ENCODE peak calls at places on chromosomes 16 and 17, in six cellular contexts. One of them, this sample, is unnamed.

GRCh38 chr17:39077252-39077651 is 74.2 kb downstream of the PLXDC1 start:
- DNase-seq in mucosa of descending colon: no peak
- DNase-seq in stimulated activated CD8-positive, alpha-beta memory T cell treated with anti-CD3 and anti-CD28 coated beads, Interleukin-4, amount 100 ng/mL, for 1 hour: no peak
- DNase-seq in SHP77: no peak
- DNase-seq in NCI-H510A: no peak
- DNase-seq in ovary: no peak
- DNase-seq in this sample: no peak

GRCh38 chr16:72400257-72401078 is 228.5 kb upstream of the PMFBP1 start:
- DNase-seq in mucosa of descending colon: no peak
- DNase-seq in stimulated activated CD8-positive, alpha-beta memory T cell treated with anti-CD3 and anti-CD28 coated beads, Interleukin-4, amount 100 ng/mL, for 1 hour: no peak
- DNase-seq in SHP77: peak
- DNase-seq in NCI-H510A: no peak
- DNase-seq in ovary: no peak
- DNase-seq in this sample: no peak

GRCh38 chr16:48318630-48319029 is 66.6 kb downstream of the SIAH1 start:
- DNase-seq in mucosa of descending colon: no peak
- DNase-seq in stimulated activated CD8-positive, alpha-beta memory T cell treated with anti-CD3 and anti-CD28 coated beads, Interleukin-4, amount 100 ng/mL, for 1 hour: no peak
- DNase-seq in SHP77: no peak
- DNase-seq in NCI-H510A: no peak
- DNase-seq in ovary: no peak
- DNase-seq in this sample: no peak

GRCh38 chr17:20074001-20074400 is 64.8 kb downstream of the SPECC1 start:
- DNase-seq in mucosa of descending colon: no peak
- DNase-seq in stimulated activated CD8-positive, alpha-beta memory T cell treated with anti-CD3 and anti-CD28 coated beads, Interleukin-4, amount 100 ng/mL, for 1 hour: no peak
- DNase-seq in SHP77: no peak
- DNase-seq in NCI-H510A: no peak
- DNase-seq in ovary: no peak
- DNase-seq in this sample: no peak

GRCh38 chr16:58644765-58645487 is 15.3 kb upstream of the CNOT1 start:
- DNase-seq in mucosa of descending colon: no peak
- DNase-seq in stimulated activated CD8-positive, alpha-beta memory T cell treated with anti-CD3 and anti-CD28 coated beads, Interleukin-4, amount 100 ng/mL, for 1 hour: no peak
- DNase-seq in SHP77: no peak
- DNase-seq in NCI-H510A: no peak
- DNase-seq in ovary: no peak
- DNase-seq in this sample: no peak

GRCh38 chr16:73371584-73372319 is 323.8 kb upstream of the ZFHX3 start:
- DNase-seq in mucosa of descending colon: peak
- DNase-seq in stimulated activated CD8-positive, alpha-beta memory T cell treated with anti-CD3 and anti-CD28 coated beads, Interleukin-4, amount 100 ng/mL, for 1 hour: no peak
- DNase-seq in SHP77: no peak
- DNase-seq in NCI-H510A: no peak
- DNase-seq in ovary: no peak
- DNase-seq in this sample: no peak

GRCh38 chr17:3603119-3603869 is 5.9 kb downstream of the TRPV1 start:
- DNase-seq in mucosa of descending colon: no peak
- DNase-seq in stimulated activated CD8-positive, alpha-beta memory T cell treated with anti-CD3 and anti-CD28 coated beads, Interleukin-4, amount 100 ng/mL, for 1 hour: no peak
- DNase-seq in SHP77: no peak
- DNase-seq in NCI-H510A: no peak
- DNase-seq in ovary: no peak
- DNase-seq in this sample: no peak

GRCh38 chr16:48102083-48103008 is 53.4 kb downstream of the ABCC12 start:
- DNase-seq in mucosa of descending colon: no peak
- DNase-seq in stimulated activated CD8-positive, alpha-beta memory T cell treated with anti-CD3 and anti-CD28 coated beads, Interleukin-4, amount 100 ng/mL, for 1 hour: no peak
- DNase-seq in SHP77: peak
- DNase-seq in NCI-H510A: peak
- DNase-seq in ovary: no peak
- DNase-seq in this sample: no peak

GRCh38 chr16:68486671-68487495 is 38.6 kb upstream of the SMPD3 start:
- DNase-seq in mucosa of descending colon: no peak
- DNase-seq in stimulated activated CD8-positive, alpha-beta memory T cell treated with anti-CD3 and anti-CD28 coated beads, Interleukin-4, amount 100 ng/mL, for 1 hour: no peak
- DNase-seq in SHP77: no peak
- DNase-seq in NCI-H510A: no peak
- DNase-seq in ovary: no peak
- DNase-seq in this sample: peak

GRCh38 chr16:52657924-52658323 is 111.0 kb upstream of the TOX3 start:
- DNase-seq in mucosa of descending colon: no peak
- DNase-seq in stimulated activated CD8-positive, alpha-beta memory T cell treated with anti-CD3 and anti-CD28 coated beads, Interleukin-4, amount 100 ng/mL, for 1 hour: no peak
- DNase-seq in SHP77: no peak
- DNase-seq in NCI-H510A: no peak
- DNase-seq in ovary: no peak
- DNase-seq in this sample: no peak

GRCh38 chr16:25155553-25156460 is 44.3 kb downstream of the LCMT1 start:
- DNase-seq in mucosa of descending colon: no peak
- DNase-seq in stimulated activated CD8-positive, alpha-beta memory T cell treated with anti-CD3 and anti-CD28 coated beads, Interleukin-4, amount 100 ng/mL, for 1 hour: no peak
- DNase-seq in SHP77: no peak
- DNase-seq in NCI-H510A: no peak
- DNase-seq in ovary: no peak
- DNase-seq in this sample: no peak

GRCh38 chr16:2160915-2161551 is 5.5 kb downstream of the TRAF7 start:
- DNase-seq in mucosa of descending colon: no peak
- DNase-seq in stimulated activated CD8-positive, alpha-beta memory T cell treated with anti-CD3 and anti-CD28 coated beads, Interleukin-4, amount 100 ng/mL, for 1 hour: no peak
- DNase-seq in SHP77: no peak
- DNase-seq in NCI-H510A: no peak
- DNase-seq in ovary: no peak
- DNase-seq in this sample: no peak

GRCh38 chr17:27502526-27503324 is 46.5 kb downstream of the KSR1 start:
- DNase-seq in mucosa of descending colon: no peak
- DNase-seq in stimulated activated CD8-positive, alpha-beta memory T cell treated with anti-CD3 and anti-CD28 coated beads, Interleukin-4, amount 100 ng/mL, for 1 hour: no peak
- DNase-seq in SHP77: no peak
- DNase-seq in NCI-H510A: no peak
- DNase-seq in ovary: peak
- DNase-seq in this sample: no peak

GRCh38 chr17:17025621-17026020 is 16.6 kb upstream of the MPRIP start:
- DNase-seq in mucosa of descending colon: peak
- DNase-seq in stimulated activated CD8-positive, alpha-beta memory T cell treated with anti-CD3 and anti-CD28 coated beads, Interleukin-4, amount 100 ng/mL, for 1 hour: no peak
- DNase-seq in SHP77: no peak
- DNase-seq in NCI-H510A: no peak
- DNase-seq in ovary: no peak
- DNase-seq in this sample: no peak

GRCh38 chr17:8900626-8901585 is 33.4 kb upstream of the PIK3R6 start:
- DNase-seq in mucosa of descending colon: no peak
- DNase-seq in stimulated activated CD8-positive, alpha-beta memory T cell treated with anti-CD3 and anti-CD28 coated beads, Interleukin-4, amount 100 ng/mL, for 1 hour: no peak
- DNase-seq in SHP77: no peak
- DNase-seq in NCI-H510A: no peak
- DNase-seq in ovary: no peak
- DNase-seq in this sample: no peak

This sample was measured in NCI-H187 treated with DMSO at 0.1 percent for 48 hours.